ENCODE peak calls at places on chromosomes 4 and X, in eight cellular contexts. One of them, this sample, is unnamed.

GRCh38 chr4:100062921-100063320 is 112.8 kb upstream of the H2AZ1 start:
- DNase-seq in A549: no peak
- DNase-seq in stimulated activated CD8-positive, alpha-beta memory T cell treated with anti-CD3 and anti-CD28 coated beads, Interleukin-2, amount 100 ng/mL, for 48 hours: no peak
- DNase-seq in H4: no peak
- DNase-seq in Daoy: no peak
- DNase-seq in hippocampal formation: no peak
- DNase-seq in GM20000: no peak
- DNase-seq in NCI-H748 treated with DMSO at 0.1 percent for 48 hours: no peak
- DNase-seq in this sample: no peak

GRCh38 chrX:41491267-41492004 is 44.3 kb downstream of the NYX start:
- DNase-seq in H4: peak
- DNase-seq in NCI-H748 treated with DMSO at 0.1 percent for 48 hours: no peak
- DNase-seq in GM20000: no peak
- DNase-seq in stimulated activated CD8-positive, alpha-beta memory T cell treated with anti-CD3 and anti-CD28 coated beads, Interleukin-2, amount 100 ng/mL, for 48 hours: no peak
- DNase-seq in Daoy: peak
- DNase-seq in hippocampal formation: no peak
- DNase-seq in A549: peak
- DNase-seq in this sample: peak

GRCh38 chrX:1661048-1661921 is 46.4 kb downstream of the ASMT start:
- DNase-seq in hippocampal formation: no peak
- DNase-seq in stimulated activated CD8-positive, alpha-beta memory T cell treated with anti-CD3 and anti-CD28 coated beads, Interleukin-2, amount 100 ng/mL, for 48 hours: peak
- DNase-seq in H4: no peak
- DNase-seq in Daoy: peak
- DNase-seq in A549: no peak
- DNase-seq in GM20000: peak
- DNase-seq in NCI-H748 treated with DMSO at 0.1 percent for 48 hours: no peak
- DNase-seq in this sample: peak

GRCh38 chr4:186146443-186146842 is 41.9 kb downstream of the FAM149A start:
- DNase-seq in A549: no peak
- DNase-seq in GM20000: no peak
- DNase-seq in NCI-H748 treated with DMSO at 0.1 percent for 48 hours: no peak
- DNase-seq in H4: no peak
- DNase-seq in Daoy: no peak
- DNase-seq in stimulated activated CD8-positive, alpha-beta memory T cell treated with anti-CD3 and anti-CD28 coated beads, Interleukin-2, amount 100 ng/mL, for 48 hours: no peak
- DNase-seq in hippocampal formation: peak
- DNase-seq in this sample: no peak

GRCh38 chr4:125849869-125850268 is 535.1 kb downstream of the FAT4 start:
- DNase-seq in NCI-H748 treated with DMSO at 0.1 percent for 48 hours: no peak
- DNase-seq in Daoy: no peak
- DNase-seq in hippocampal formation: no peak
- DNase-seq in A549: no peak
- DNase-seq in H4: peak
- DNase-seq in GM20000: no peak
- DNase-seq in stimulated activated CD8-positive, alpha-beta memory T cell treated with anti-CD3 and anti-CD28 coated beads, Interleukin-2, amount 100 ng/mL, for 48 hours: no peak
- DNase-seq in this sample: no peak

GRCh38 chr4:38396845-38397547 is 267.0 kb upstream of the KLF3 start:
- DNase-seq in stimulated activated CD8-positive, alpha-beta memory T cell treated with anti-CD3 and anti-CD28 coated beads, Interleukin-2, amount 100 ng/mL, for 48 hours: no peak
- DNase-seq in hippocampal formation: no peak
- DNase-seq in A549: no peak
- DNase-seq in H4: no peak
- DNase-seq in Daoy: no peak
- DNase-seq in GM20000: no peak
- DNase-seq in NCI-H748 treated with DMSO at 0.1 percent for 48 hours: no peak
- DNase-seq in this sample: no peak

GRCh38 chr4:135227842-135228241 is 1026.3 kb upstream of the PABPC4L start:
- DNase-seq in NCI-H748 treated with DMSO at 0.1 percent for 48 hours: no peak
- DNase-seq in Daoy: no peak
- DNase-seq in H4: no peak
- DNase-seq in A549: no peak
- DNase-seq in stimulated activated CD8-positive, alpha-beta memory T cell treated with anti-CD3 and anti-CD28 coated beads, Interleukin-2, amount 100 ng/mL, for 48 hours: no peak
- DNase-seq in GM20000: no peak
- DNase-seq in hippocampal formation: no peak
- DNase-seq in this sample: no peak

GRCh38 chrX:2461711-2462016 is 39.1 kb downstream of the DHRSX start:
- DNase-seq in A549: no peak
- DNase-seq in H4: no peak
- DNase-seq in stimulated activated CD8-positive, alpha-beta memory T cell treated with anti-CD3 and anti-CD28 coated beads, Interleukin-2, amount 100 ng/mL, for 48 hours: no peak
- DNase-seq in Daoy: no peak
- DNase-seq in GM20000: no peak
- DNase-seq in NCI-H748 treated with DMSO at 0.1 percent for 48 hours: no peak
- DNase-seq in hippocampal formation: no peak
- DNase-seq in this sample: no peak

GRCh38 chr4:152634110-152634760 is 45.6 kb downstream of the TMEM154 start:
- DNase-seq in H4: no peak
- DNase-seq in hippocampal formation: no peak
- DNase-seq in stimulated activated CD8-positive, alpha-beta memory T cell treated with anti-CD3 and anti-CD28 coated beads, Interleukin-2, amount 100 ng/mL, for 48 hours: no peak
- DNase-seq in Daoy: no peak
- DNase-seq in A549: no peak
- DNase-seq in NCI-H748 treated with DMSO at 0.1 percent for 48 hours: no peak
- DNase-seq in GM20000: no peak
- DNase-seq in this sample: peak

This sample was measured in pons.